ENCODE peak calls at places on chromosomes 13 and 19, in ten cellular contexts. S, Q, T, P, I, F, W, B, A and J are unnamed samples.

GRCh38 chr13:33349996-33350826 is 64.7 kb upstream of the STARD13 start:
- DNase-seq in I (peak), F (peak), A (peak), P (peak), B (no peak), T (no peak), W (no peak), Q (peak), S (no peak), J (no peak)

GRCh38 chr19:5093297-5093858 is 124.5 kb downstream of the KDM4B start:
- DNase-seq in W (no peak), I (no peak), T (no peak), B (no peak), F (no peak), P (no peak), A (no peak), S (no peak), Q (no peak), J (no peak)

GRCh38 chr19:43439183-43440063 is 24.7 kb downstream of the TEX101 start:
- DNase-seq in F (peak), S (peak), B (peak), Q (no peak), P (no peak), I (no peak), A (no peak), T (peak), W (peak), J (no peak)

GRCh38 chr19:27777726-27778125 is 1435.2 kb downstream of the UQCRFS1 start:
- DNase-seq in A (no peak), F (no peak), T (no peak), S (no peak), P (no peak), B (no peak), I (peak), Q (no peak), W (no peak), J (no peak)

GRCh38 chr13:106349080-106349841 is 186.2 kb downstream of the EFNB2 start:
- DNase-seq in P (peak), W (no peak), B (no peak), Q (no peak), S (no peak), F (peak), A (peak), I (peak), T (peak), J (no peak)

GRCh38 chr13:44153536-44153935 is 220.1 kb upstream of the SERP2 start:
- DNase-seq in W (no peak), S (no peak), B (no peak), P (no peak), F (no peak), I (no peak), A (no peak), Q (no peak), T (no peak), J (no peak)

GRCh38 chr19:8242212-8242821 is 33.1 kb downstream of the CERS4 start:
- DNase-seq in I (no peak), T (no peak), B (no peak), A (no peak), P (no peak), Q (no peak), S (no peak), F (no peak), W (no peak), J (no peak)

GRCh38 chr13:70668293-70668692 is 560.0 kb upstream of the KLHL1 start:
- DNase-seq in I (peak), F (no peak), T (peak), Q (no peak), P (no peak), B (no peak), A (no peak), S (no peak), W (no peak), J (no peak)

GRCh38 chr19:17553256-17553655 is 2.2 kb upstream of the COLGALT1 start:
- DNase-seq in T (peak), A (no peak), B (peak), S (peak), Q (peak), W (peak), F (peak), P (peak), I (peak), J (no peak)

GRCh38 chr19:43224855-43225253 is 19.4 kb upstream of the PSG4 start:
- DNase-seq in S (no peak), F (no peak), A (no peak), T (no peak), Q (no peak), I (no peak), P (no peak), W (no peak), B (no peak), J (no peak)

GRCh38 chr19:6540918-6541689 is 10.3 kb downstream of the TNFSF9 start:
- DNase-seq in I (no peak), Q (no peak), T (peak), S (no peak), W (no peak), F (no peak), P (no peak), B (no peak), A (no peak), J (peak)

GRCh38 chr13:73622375-73622774 is 511.8 kb downstream of the KLF12 start:
- DNase-seq in B (no peak), W (no peak), Q (no peak), T (no peak), S (no peak), I (no peak), P (no peak), F (no peak), A (no peak), J (no peak)

GRCh38 chr19:51697169-51697776 is 4.1 kb downstream of the SPACA6 start:
- DNase-seq in W (no peak), A (no peak), P (no peak), F (no peak), B (no peak), T (no peak), Q (no peak), I (no peak), S (no peak), J (no peak)

GRCh38 chr13:107025991-107026390 is 458.1 kb upstream of the ARGLU1 start:
- DNase-seq in F (peak), B (no peak), Q (no peak), A (no peak), I (no peak), T (peak), S (no peak), P (peak), W (no peak), J (no peak)

GRCh38 chr13:110507678-110508381 is 53.7 kb downstream of the RAB20 start:
- DNase-seq in B (no peak), A (peak), P (no peak), Q (no peak), F (no peak), T (no peak), W (no peak), I (no peak), S (no peak), J (no peak)

GRCh38 chr13:113630804-113631203 is 27.2 kb downstream of the ATP4B start:
- DNase-seq in T (no peak), Q (no peak), B (no peak), A (peak), S (no peak), F (no peak), I (no peak), W (no peak), P (no peak), J (peak)

GRCh38 chr19:19448238-19448544 is 42.7 kb downstream of the GATAD2A start:
- DNase-seq in T (no peak), F (no peak), W (no peak), B (no peak), I (peak), A (no peak), Q (no peak), S (no peak), P (no peak), J (no peak)

GRCh38 chr13:21800847-21801616 is 130.2 kb downstream of the FGF9 start:
- DNase-seq in Q (no peak), S (no peak), F (no peak), T (peak), W (no peak), I (no peak), P (peak), A (no peak), B (peak), J (no peak)

GRCh38 chr19:18292810-18293641 is 11.6 kb upstream of the JUND start:
- DNase-seq in A (peak), F (peak), B (no peak), W (peak), Q (peak), T (no peak), I (peak), S (no peak), P (peak), J (no peak)

GRCh38 chr19:12346896-12347295 is 13.5 kb upstream of the ZNF563 start:
- DNase-seq in W (no peak), Q (no peak), B (no peak), P (no peak), I (no peak), A (no peak), T (no peak), F (no peak), S (no peak), J (no peak)
- TF ChIP-seq CTCF in W (no peak), Q (no peak), B (no peak), P (no peak), I (peak), A (no peak), T (no peak), F (no peak), S (no peak), J (no peak)

DNA sequence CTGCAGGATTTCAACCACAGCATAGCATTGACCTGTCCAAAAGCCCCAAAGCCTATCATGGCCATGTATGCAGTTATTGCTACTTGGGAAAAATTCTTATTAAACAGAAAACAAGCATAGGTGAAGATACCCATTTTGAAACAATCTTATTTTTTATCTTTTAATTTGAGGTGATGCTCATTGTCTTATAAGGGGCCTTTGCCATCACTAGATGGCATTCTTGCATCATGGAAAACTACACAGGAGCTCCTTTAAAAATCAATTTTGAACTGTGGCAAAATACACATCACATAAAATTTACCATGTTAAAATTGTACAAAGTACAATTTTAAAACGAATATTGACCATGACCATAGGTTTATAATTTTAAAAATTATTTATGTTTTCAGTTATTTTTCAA is 38.9 kb upstream of the ZNF835 start:
- DNase-seq in A (no peak), P (no peak), W (no peak), I (no peak), F (no peak), S (no peak), T (no peak), Q (no peak), B (no peak), J (no peak)
- TF ChIP-seq CTCF in A (no peak), P (no peak), W (no peak), I (no peak), F (no peak), S (no peak), T (no peak), Q (no peak), B (no peak), J (no peak)

DNA sequence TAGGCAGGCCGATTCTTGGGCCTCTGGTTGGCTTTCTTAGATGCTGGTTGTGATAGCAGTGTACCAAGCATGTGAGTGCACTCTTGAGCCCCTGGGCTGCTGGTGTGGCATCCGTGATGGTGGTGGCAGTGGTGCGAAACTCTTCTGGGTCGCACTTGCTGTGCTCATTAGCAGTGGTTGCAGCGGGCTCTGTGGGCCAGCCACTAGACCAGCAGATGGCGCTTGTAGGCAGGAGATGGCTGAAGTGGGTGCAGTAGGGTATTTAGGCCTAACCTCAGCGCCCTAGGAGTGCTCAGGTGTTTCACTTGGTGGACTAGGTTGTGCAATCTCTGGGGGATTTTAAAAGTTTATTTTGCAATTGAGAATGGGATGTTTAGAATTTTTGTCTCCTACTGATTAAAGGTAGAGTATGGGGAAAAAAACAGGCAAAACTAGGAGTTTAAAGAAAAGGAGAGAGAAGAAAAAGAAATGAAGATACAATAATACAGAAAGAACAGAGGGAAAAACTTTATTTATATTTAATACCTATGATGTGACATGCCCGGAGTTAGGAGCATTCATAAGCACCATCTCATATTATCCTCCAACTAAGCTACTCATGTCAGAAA is 4.3 kb upstream of the ZNF17 start:
- DNase-seq in I (peak), T (peak), Q (peak), P (peak), S (no peak), W (peak), B (no peak), F (peak), A (peak), J (no peak)
- TF ChIP-seq CTCF in I (peak), T (peak), Q (no peak), P (peak), S (peak), W (peak), B (peak), F (peak), A (peak), J (peak)

GRCh38 chr13:27338816-27339215 is 68.2 kb downstream of the RASL11A start:
- DNase-seq in F (no peak), W (no peak), P (no peak), T (no peak), Q (no peak), I (peak), A (no peak), S (no peak), B (no peak), J (no peak)
- TF ChIP-seq CTCF in F (peak), W (peak), P (peak), T (peak), Q (no peak), I (peak), A (no peak), S (peak), B (peak), J (no peak)

DNA sequence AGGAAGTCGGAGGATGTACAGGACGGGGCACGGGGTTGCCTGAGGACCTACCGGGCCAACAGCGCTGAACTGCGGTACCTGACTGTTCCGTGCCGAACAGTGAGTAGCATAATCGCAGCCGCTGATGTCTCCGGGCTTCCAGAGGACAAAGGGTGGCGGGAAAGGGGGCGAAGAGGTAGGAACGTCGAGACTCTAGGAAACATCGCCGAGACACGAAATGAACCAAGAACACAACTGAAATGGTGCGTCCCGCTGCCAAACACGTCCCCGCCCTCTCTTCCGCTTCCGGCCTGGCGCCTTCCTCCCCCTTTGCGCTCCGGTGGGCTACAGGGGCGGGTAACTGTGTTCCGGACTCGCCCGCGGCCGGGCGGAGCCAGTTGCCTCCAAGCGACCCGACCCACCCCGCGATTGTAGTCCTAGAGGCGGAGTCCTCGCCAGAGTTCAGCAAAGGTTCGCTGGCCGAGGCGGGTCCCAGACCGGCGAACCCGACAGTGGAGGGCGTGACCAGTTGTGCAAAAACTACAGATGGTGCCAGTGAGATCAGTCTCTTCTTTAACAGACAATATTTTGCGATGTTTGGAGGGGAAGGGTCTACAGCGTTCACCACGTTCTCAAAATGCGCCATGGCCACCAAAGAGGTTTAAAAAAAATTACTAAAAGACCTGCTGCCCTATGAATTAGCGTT is at the start of gene MRPS31:
- DNase-seq in A (peak), B (peak), T (peak), S (peak), I (peak), P (peak), Q (peak), W (peak), F (peak), J (peak)
- TF ChIP-seq CTCF in A (no peak), B (no peak), T (peak), S (no peak), I (no peak), P (no peak), Q (peak), W (peak), F (no peak), J (peak)

GRCh38 chr19:40234429-40235237 is 8.1 kb upstream of the CCNP start:
- DNase-seq in T (no peak), B (no peak), P (no peak), S (no peak), F (no peak), Q (no peak), I (no peak), A (no peak), W (no peak), J (no peak)

GRCh38 chr19:40233811-40234389 is 7.4 kb upstream of the CCNP start:
- DNase-seq in P (no peak), W (no peak), I (no peak), S (no peak), T (no peak), Q (no peak), F (no peak), A (no peak), B (no peak), J (no peak)

GRCh38 chr19:40236026-40236355 is 9.5 kb upstream of the CCNP start:
- DNase-seq in F (no peak), S (no peak), I (no peak), Q (no peak), W (no peak), T (no peak), P (no peak), A (no peak), B (no peak), J (no peak)

GRCh38 chr19:40236366-40236765 is 9.9 kb upstream of the CCNP start:
- DNase-seq in T (no peak), B (no peak), F (no peak), I (no peak), S (no peak), P (no peak), Q (no peak), A (no peak), W (no peak), J (no peak)

GRCh38 chr19:40235238-40236025 is 8.9 kb upstream of the CCNP start:
- DNase-seq in I (peak), F (no peak), P (no peak), T (no peak), S (no peak), A (no peak), Q (no peak), W (no peak), B (no peak), J (no peak)
- TF ChIP-seq CTCF in I (peak), F (no peak), P (peak), T (no peak), S (peak), A (no peak), Q (no peak), W (peak), B (peak), J (peak)

GRCh38 chr19:49451430-49452181 is at the start of gene PIH1D1:
- DNase-seq in W (peak), P (peak), I (peak), B (peak), Q (peak), F (peak), T (peak), A (peak), S (peak), J (no peak)
- TF ChIP-seq CTCF in W (no peak), P (no peak), I (no peak), B (peak), Q (no peak), F (peak), T (no peak), A (no peak), S (no peak), J (peak)

DNA sequence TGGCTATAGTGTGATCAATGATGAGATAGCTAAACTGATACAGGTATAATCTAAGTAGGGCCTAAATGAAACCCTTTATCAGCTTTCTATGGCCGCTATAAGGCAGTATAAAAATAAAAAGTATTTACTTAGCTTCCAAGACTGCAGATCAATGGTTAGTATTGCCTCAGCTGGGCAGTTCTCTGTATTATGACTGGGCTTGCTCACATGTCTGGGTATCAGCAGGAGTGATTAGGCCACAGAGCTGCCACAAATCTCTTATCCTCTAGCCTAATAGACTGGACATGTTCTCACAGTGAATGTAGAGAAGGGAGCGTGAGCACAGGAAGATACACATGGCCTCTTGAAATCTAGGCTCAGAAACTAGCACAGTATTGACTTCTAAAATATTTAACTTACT is 156.1 kb upstream of the SPRY2 start:
- DNase-seq in B (no peak), I (no peak), W (no peak), F (no peak), S (no peak), Q (no peak), T (no peak), P (no peak), A (no peak), J (no peak)
- TF ChIP-seq CTCF in B (no peak), I (no peak), W (no peak), F (no peak), S (no peak), Q (no peak), T (no peak), P (no peak), A (no peak), J (no peak)